ENCODE peak calls at places on chromosomes 2 and 18, in five cellular contexts. One of them, this sample, is unnamed.

GRCh38 chr2:217166241-217166640 is 306.4 kb upstream of the TNP1 start:
- DNase-seq in IMR-90: peak; percentile 73
- DNase-seq in pancreas: no peak
- DNase-seq in suprapubic skin: no peak
- DNase-seq in body of pancreas: no peak
- DNase-seq in this sample: peak; percentile 14

GRCh38 chr2:12733846-12734245 is 17.1 kb downstream of the TRIB2 start:
- DNase-seq in IMR-90: no peak
- DNase-seq in pancreas: peak; percentile 68
- DNase-seq in suprapubic skin: no peak
- DNase-seq in body of pancreas: peak; percentile 89
- DNase-seq in this sample: no peak

GRCh38 chr2:230874876-230875275 is 10.1 kb downstream of the ITM2C start:
- DNase-seq in IMR-90: no peak
- DNase-seq in pancreas: no peak
- DNase-seq in suprapubic skin: no peak
- DNase-seq in body of pancreas: no peak
- DNase-seq in this sample: no peak

GRCh38 chr2:190094471-190094870 is 31.9 kb upstream of the MSTN start:
- DNase-seq in IMR-90: no peak
- DNase-seq in pancreas: no peak
- DNase-seq in suprapubic skin: no peak
- DNase-seq in body of pancreas: no peak
- DNase-seq in this sample: no peak

GRCh38 chr2:106828119-106828518 is 57.8 kb downstream of the ST6GAL2 start:
- DNase-seq in IMR-90: no peak
- DNase-seq in pancreas: no peak
- DNase-seq in suprapubic skin: no peak
- DNase-seq in body of pancreas: no peak
- DNase-seq in this sample: no peak

GRCh38 chr2:128374001-128374710 is 55.5 kb upstream of the HS6ST1 start:
- DNase-seq in IMR-90: peak; percentile 87
- DNase-seq in pancreas: peak; percentile 47
- DNase-seq in suprapubic skin: peak; percentile 49
- DNase-seq in body of pancreas: no peak
- DNase-seq in this sample: no peak

GRCh38 chr18:26082475-26082874 is 7.9 kb downstream of the SS18 start:
- DNase-seq in IMR-90: peak; percentile 65
- DNase-seq in pancreas: no peak
- DNase-seq in suprapubic skin: no peak
- DNase-seq in body of pancreas: no peak
- DNase-seq in this sample: no peak

GRCh38 chr2:25483584-25484266 is 142.0 kb upstream of the DNMT3A start:
- DNase-seq in IMR-90: no peak
- DNase-seq in pancreas: no peak
- DNase-seq in suprapubic skin: no peak
- DNase-seq in body of pancreas: no peak
- DNase-seq in this sample: no peak

GRCh38 chr2:45412754-45413379 is 198.2 kb downstream of the SRBD1 start:
- DNase-seq in IMR-90: peak; percentile 27
- DNase-seq in pancreas: no peak
- DNase-seq in suprapubic skin: no peak
- DNase-seq in body of pancreas: no peak
- DNase-seq in this sample: no peak

GRCh38 chr2:215881582-215881981 is 131.8 kb downstream of the MREG start:
- DNase-seq in IMR-90: peak; percentile 51
- DNase-seq in pancreas: no peak
- DNase-seq in suprapubic skin: no peak
- DNase-seq in body of pancreas: no peak
- DNase-seq in this sample: no peak

GRCh38 chr2:28654981-28655322 is 96.7 kb upstream of the PPP1CB start:
- DNase-seq in IMR-90: no peak
- DNase-seq in pancreas: no peak
- DNase-seq in suprapubic skin: no peak
- DNase-seq in body of pancreas: no peak
- DNase-seq in this sample: no peak

GRCh38 chr2:54122939-54123338 is 7.5 kb downstream of the ACYP2 start:
- DNase-seq in IMR-90: peak; percentile 80
- DNase-seq in pancreas: no peak
- DNase-seq in suprapubic skin: no peak
- DNase-seq in body of pancreas: no peak
- DNase-seq in this sample: no peak

GRCh38 chr2:234555616-234556249 is 58.9 kb upstream of the ARL4C start:
- DNase-seq in IMR-90: peak; percentile 48
- DNase-seq in pancreas: no peak
- DNase-seq in suprapubic skin: no peak
- DNase-seq in body of pancreas: no peak
- DNase-seq in this sample: no peak

DNA sequence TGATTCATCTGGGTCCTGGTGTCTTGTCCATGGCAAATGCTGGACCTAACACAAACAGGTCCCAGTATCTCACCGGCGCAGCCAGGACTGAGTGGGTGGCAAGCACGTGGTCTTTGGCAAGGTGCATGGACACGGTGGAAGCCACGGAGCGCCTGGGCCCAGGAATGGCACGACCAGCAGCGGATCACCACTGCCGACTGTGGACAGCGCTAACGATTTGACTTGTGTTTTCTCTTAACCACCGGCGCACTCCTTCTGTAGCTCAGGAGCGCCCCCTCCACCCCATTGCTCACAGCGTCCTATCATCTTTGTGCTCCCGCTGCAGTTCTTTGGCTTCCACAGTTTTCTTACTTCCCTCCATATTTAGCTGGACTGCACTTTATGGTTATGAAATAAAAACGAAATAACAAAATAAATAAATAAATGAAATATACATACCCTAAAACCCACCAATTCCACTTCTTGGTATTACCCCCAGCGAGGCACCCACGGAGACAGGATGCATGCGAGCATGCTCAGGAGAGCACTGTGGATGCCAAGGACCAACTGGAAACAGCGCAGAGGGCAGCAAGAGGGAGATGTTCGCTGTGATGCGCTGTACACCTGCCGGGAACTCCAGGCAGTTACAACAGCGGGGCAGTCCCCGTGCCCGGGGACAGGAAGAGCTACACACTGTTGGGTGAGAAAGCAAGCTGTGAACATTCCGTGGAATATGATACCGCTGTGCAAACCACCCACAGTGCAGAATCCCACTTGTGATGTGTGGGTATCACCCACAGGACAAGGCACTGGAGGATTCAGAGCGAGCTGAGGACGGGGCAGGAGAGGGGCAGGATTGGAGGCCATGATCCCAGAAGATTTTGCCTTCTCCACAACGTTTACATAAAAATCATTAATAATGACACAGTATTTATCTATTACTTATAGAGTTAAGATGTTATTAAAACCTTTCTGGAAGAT is 7.0 kb upstream of the CIDEA start:
- DNase-seq in IMR-90: no peak
- DNase-seq in pancreas: no peak
- DNase-seq in suprapubic skin: no peak
- DNase-seq in body of pancreas: peak; percentile 44
- DNase-seq in this sample: peak; percentile 66
- TF ChIP-seq CTCF in IMR-90: peak; percentile 36
- TF ChIP-seq CTCF in pancreas: no peak
- TF ChIP-seq CTCF in suprapubic skin: no peak
- TF ChIP-seq CTCF in body of pancreas: no peak
- TF ChIP-seq CTCF in this sample: peak; percentile 38

GRCh38 chr2:228658998-228659397 is 477.5 kb upstream of the SPHKAP start:
- DNase-seq in IMR-90: peak; percentile 85
- DNase-seq in pancreas: no peak
- DNase-seq in suprapubic skin: no peak
- DNase-seq in body of pancreas: no peak
- DNase-seq in this sample: no peak
- TF ChIP-seq CTCF in IMR-90: no peak
- TF ChIP-seq CTCF in pancreas: no peak
- TF ChIP-seq CTCF in suprapubic skin: no peak
- TF ChIP-seq CTCF in body of pancreas: no peak
- TF ChIP-seq CTCF in this sample: no peak

DNA sequence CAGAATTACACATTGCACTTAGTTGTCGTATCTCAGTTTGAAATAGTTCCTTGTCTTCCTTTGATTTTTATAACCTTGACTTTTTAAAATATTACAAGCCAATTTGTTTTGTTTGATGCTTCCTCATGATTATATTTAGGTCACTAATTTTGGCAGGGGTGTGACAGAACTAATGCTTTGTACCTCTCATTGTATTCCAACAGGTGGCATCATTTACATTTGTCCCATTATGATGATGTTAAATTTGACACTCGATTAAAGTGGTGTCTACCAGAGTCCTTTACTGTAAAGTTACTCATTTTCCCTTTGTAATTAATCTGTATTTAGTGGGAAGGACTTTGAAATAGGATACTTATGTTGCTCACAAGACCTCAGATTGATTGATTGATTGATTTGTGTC is 21.5 kb upstream of the MFSD2B start:
- DNase-seq in IMR-90: peak; percentile 4
- DNase-seq in pancreas: no peak
- DNase-seq in suprapubic skin: no peak
- DNase-seq in body of pancreas: no peak
- DNase-seq in this sample: no peak
- TF ChIP-seq CTCF in IMR-90: peak; percentile 33
- TF ChIP-seq CTCF in pancreas: no peak
- TF ChIP-seq CTCF in suprapubic skin: no peak
- TF ChIP-seq CTCF in body of pancreas: no peak
- TF ChIP-seq CTCF in this sample: no peak

DNA sequence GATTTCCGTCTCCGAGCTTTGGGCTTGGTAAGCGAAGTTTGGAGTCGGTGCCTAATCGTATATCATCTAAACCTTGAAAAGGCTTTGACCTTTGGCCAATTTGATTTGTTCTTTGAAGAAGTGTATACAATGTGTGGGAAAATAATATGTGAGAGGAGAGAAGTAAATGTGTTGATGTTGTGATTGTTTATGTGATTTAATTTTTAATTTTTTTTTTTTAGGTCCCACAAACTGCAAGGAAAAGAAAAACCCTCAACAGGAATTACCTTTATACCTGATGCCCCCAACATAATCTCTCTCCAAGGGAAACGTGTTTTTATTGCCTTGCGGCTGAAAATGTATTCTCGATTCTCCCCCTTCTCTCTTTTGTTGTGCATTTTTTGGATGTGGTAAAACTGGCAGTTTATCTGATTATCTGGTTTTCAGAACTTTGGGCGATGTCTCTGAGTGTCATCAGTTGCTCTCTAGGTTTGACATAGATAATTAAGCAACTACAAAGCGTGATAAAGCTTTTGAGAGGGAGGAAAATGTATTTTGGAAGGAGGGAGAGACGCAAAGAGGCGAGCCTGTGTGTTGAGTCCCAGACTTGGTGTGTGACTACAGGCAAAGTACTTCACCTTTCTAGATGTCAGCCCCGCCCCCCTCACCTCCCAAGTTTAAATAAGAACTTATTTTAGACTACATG is 941 bp upstream of the FBXO11 start:
- DNase-seq in IMR-90: no peak
- DNase-seq in pancreas: no peak
- DNase-seq in suprapubic skin: no peak
- DNase-seq in body of pancreas: peak; percentile 59
- DNase-seq in this sample: no peak
- TF ChIP-seq CTCF in IMR-90: no peak
- TF ChIP-seq CTCF in pancreas: no peak
- TF ChIP-seq CTCF in suprapubic skin: no peak
- TF ChIP-seq CTCF in body of pancreas: no peak
- TF ChIP-seq CTCF in this sample: peak; percentile 8

DNA sequence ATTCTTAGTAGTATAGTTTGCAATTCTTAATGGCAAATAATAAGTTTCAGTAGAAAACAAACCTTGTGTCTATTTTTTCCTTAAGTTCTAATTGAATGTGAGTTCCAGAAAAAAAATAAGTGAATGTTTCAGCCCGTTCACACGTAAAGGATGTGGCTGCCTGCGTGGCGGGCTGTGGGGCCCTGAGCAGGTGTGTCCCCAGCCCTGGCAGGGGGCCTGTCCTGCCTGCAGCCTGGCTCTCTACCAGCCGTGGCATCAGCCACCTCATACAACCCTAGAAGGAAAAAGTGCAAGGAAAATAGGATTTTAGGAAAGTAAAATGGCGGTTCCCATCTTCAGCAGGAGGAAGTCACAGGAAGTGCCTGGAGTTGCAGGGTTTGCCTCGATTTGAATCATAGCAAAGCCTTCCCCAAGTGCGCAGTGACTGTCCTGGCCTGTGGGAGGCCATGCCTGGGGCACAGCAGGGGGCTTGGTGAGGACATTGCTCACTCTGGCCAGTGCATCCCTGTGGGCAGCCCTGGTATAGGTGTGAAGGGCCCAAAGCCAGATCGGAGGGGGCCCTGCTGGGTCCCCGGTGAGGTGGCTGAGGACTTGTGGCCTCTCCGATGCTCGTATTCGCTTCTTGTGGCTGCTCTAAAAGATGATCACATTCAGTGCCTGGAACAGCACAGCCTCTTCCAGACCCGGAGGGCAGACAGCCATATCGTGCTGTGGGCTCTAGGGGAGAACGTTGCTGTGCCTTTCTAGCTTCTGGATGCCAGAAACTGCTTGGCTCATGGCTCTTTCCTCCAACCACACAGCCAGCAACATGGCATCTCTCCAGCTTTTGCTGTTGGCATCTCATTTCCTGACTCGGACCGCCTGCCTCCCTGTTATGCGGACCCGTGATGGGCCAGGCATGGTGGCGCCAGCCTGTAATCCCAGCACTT is 12.6 kb downstream of the DTYMK start:
- DNase-seq in IMR-90: no peak
- DNase-seq in pancreas: no peak
- DNase-seq in suprapubic skin: no peak
- DNase-seq in body of pancreas: no peak
- DNase-seq in this sample: no peak
- TF ChIP-seq CTCF in IMR-90: no peak
- TF ChIP-seq CTCF in pancreas: no peak
- TF ChIP-seq CTCF in suprapubic skin: no peak
- TF ChIP-seq CTCF in body of pancreas: no peak
- TF ChIP-seq CTCF in this sample: no peak

DNA sequence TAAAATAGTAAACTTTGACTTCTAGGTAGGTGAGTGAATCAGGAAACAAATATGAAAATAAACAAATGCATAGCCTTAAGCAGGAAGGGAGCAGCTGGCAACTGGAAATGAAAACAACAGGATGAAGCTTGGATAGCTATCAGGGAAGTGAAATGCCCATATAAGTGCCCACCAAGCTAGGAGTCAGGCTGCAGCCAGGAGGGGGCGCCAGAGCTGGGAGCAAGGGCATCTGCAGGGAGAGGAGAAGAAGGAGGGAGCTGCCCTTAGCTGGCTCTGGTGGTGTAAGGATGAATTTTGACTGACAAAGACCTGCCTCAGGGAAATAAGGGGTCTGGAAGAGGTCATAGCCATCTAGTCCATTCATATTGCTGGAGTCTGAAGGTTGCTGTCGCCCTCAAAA is 298.3 kb downstream of the TDRD15 start:
- DNase-seq in IMR-90: peak; percentile 27
- DNase-seq in pancreas: peak; percentile 54
- DNase-seq in suprapubic skin: no peak
- DNase-seq in body of pancreas: no peak
- DNase-seq in this sample: peak; percentile 85
- TF ChIP-seq CTCF in IMR-90: peak; percentile 48
- TF ChIP-seq CTCF in pancreas: no peak
- TF ChIP-seq CTCF in suprapubic skin: peak; percentile 12
- TF ChIP-seq CTCF in body of pancreas: no peak
- TF ChIP-seq CTCF in this sample: peak; percentile 71

DNA sequence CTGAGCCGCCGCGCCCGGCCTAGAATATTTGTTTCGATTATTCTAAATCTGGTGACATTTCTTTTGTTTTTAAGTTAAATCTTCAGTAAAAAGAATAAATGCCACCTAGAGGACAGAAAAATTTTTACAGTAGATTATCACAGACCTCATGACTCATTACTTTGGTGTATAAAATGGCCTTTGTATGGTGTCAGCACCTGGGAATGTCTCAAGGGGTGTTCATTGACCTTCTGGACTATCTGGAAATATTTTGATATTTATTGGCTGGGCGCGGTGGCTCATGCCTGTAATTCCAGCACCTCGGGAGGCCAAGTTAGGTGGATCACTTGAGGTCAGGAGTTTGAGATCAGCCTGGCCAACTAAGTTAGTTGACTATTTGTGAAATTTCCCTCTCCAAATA is 30.3 kb upstream of the SLC30A6 start:
- DNase-seq in IMR-90: peak; percentile 80
- DNase-seq in pancreas: no peak
- DNase-seq in suprapubic skin: no peak
- DNase-seq in body of pancreas: peak; percentile 21
- DNase-seq in this sample: no peak
- TF ChIP-seq CTCF in IMR-90: peak; percentile 47
- TF ChIP-seq CTCF in pancreas: no peak
- TF ChIP-seq CTCF in suprapubic skin: no peak
- TF ChIP-seq CTCF in body of pancreas: no peak
- TF ChIP-seq CTCF in this sample: peak; percentile 48

This sample was measured in endothelial cell.